ENCODE peak calls at places on chromosomes 1 and 21, in nine cellular contexts. X is stimulated activated CD4-positive, alpha-beta T cell treated with anti-CD3 and anti-CD28 coated beads, Interleukin-2, amount 100 ng/mL, for 48 hours; L is substantia nigra; C is activated CD4-positive, alpha-beta T cell treated with anti-CD3 and anti-CD28 coated beads for 24 hours; K is neuronal stem cell; R is COLO829; W is fibroblast of the aortic adventitia; U is Kasumi-1; T is right lobe of liver. Q is an unnamed sample.
A peak's percentile ranks its signal among the peaks of the same experiment; 100 is the strongest.

GRCh38 chr1:199685369-199685768 is 342.1 kb upstream of the NR5A2 start:
- DNase-seq in X (no peak), L (no peak), C (no peak), K (no peak), R (peak; percentile 72), W (peak; percentile 73), U (no peak), T (no peak), Q (no peak)

GRCh38 chr1:6867688-6868370 is 82.6 kb downstream of the CAMTA1 start:
- DNase-seq in X (no peak), L (no peak), C (no peak), K (no peak), R (no peak), W (no peak), U (no peak), T (no peak), Q (no peak)

GRCh38 chr1:47948126-47948525 is 49.1 kb downstream of the TRABD2B start:
- DNase-seq in X (no peak), L (no peak), C (no peak), K (no peak), R (no peak), W (no peak), U (no peak), T (peak; percentile 45), Q (no peak)

GRCh38 chr21:46084709-46085108 is 13.2 kb upstream of the COL6A2 start:
- DNase-seq in X (no peak), L (no peak), C (no peak), K (no peak), R (no peak), W (no peak), U (no peak), T (no peak), Q (no peak)

GRCh38 chr21:45390831-45391742 is 13.9 kb upstream of the COL18A1 start:
- DNase-seq in X (no peak), L (no peak), C (no peak), K (no peak), R (no peak), W (no peak), U (no peak), T (peak; percentile 8), Q (no peak)

GRCh38 chr1:201791775-201792166 is 37.2 kb upstream of the IPO9 start:
- DNase-seq in X (no peak), L (no peak), C (no peak), K (no peak), R (no peak), W (peak; percentile 74), U (peak; percentile 5), T (peak; percentile 38), Q (no peak)

GRCh38 chr1:165439287-165439686 is 5.6 kb downstream of the RXRG start:
- DNase-seq in X (no peak), L (no peak), C (no peak), K (no peak), R (no peak), W (no peak), U (no peak), T (no peak), Q (no peak)

GRCh38 chr1:146036241-146036989 is 14.9 kb upstream of the HJV start:
- DNase-seq in X (no peak), L (no peak), C (no peak), K (peak; percentile 59), R (no peak), W (no peak), U (peak; percentile 73), T (no peak), Q (no peak)

GRCh38 chr1:116538527-116538926 is 32.3 kb downstream of the CD58 start:
- DNase-seq in X (no peak), L (no peak), C (no peak), K (no peak), R (no peak), W (peak; percentile 21), U (no peak), T (no peak), Q (no peak)

GRCh38 chr1:160781914-160782689 is 13.9 kb upstream of the LY9 start:
- DNase-seq in X (peak; percentile 7), L (no peak), C (no peak), K (no peak), R (no peak), W (no peak), U (no peak), T (no peak), Q (no peak)

GRCh38 chr1:173163209-173163608 is 43.9 kb downstream of the TNFSF4 start:
- DNase-seq in X (no peak), L (no peak), C (no peak), K (no peak), R (no peak), W (no peak), U (no peak), T (no peak), Q (no peak)

GRCh38 chr1:166676981-166677380 is 162.3 kb upstream of the POGK start:
- DNase-seq in X (no peak), L (no peak), C (no peak), K (no peak), R (no peak), W (no peak), U (peak; percentile 5), T (no peak), Q (no peak)

GRCh38 chr1:216184281-216184680 is 239.0 kb downstream of the USH2A start:
- DNase-seq in X (no peak), L (no peak), C (no peak), K (no peak), R (peak; percentile 27), W (no peak), U (no peak), T (no peak), Q (no peak)

GRCh38 chr1:18344755-18345154 is 136.0 kb upstream of the KLHDC7A start:
- DNase-seq in X (no peak), L (no peak), C (no peak), K (no peak), R (no peak), W (no peak), U (no peak), T (no peak), Q (peak; percentile 26)

GRCh38 chr1:119674835-119675289 is 26.8 kb upstream of the ZNF697 start:
- DNase-seq in X (no peak), L (no peak), C (peak; percentile 5), K (no peak), R (no peak), W (peak; percentile 59), U (no peak), T (no peak), Q (no peak)

GRCh38 chr21:41458121-41458520 is 32.1 kb downstream of the MX1 start:
- DNase-seq in X (no peak), L (no peak), C (no peak), K (no peak), R (no peak), W (no peak), U (no peak), T (no peak), Q (no peak)

GRCh38 chr1:24946861-24947658 is 17.0 kb upstream of the RUNX3 start:
- DNase-seq in X (no peak), L (no peak), C (no peak), K (no peak), R (no peak), W (peak; percentile 18), U (no peak), T (no peak), Q (no peak)

GRCh38 chr21:42568834-42569731 is 55.4 kb downstream of the SLC37A1 start:
- DNase-seq in X (no peak), L (no peak), C (no peak), K (no peak), R (no peak), W (no peak), U (no peak), T (peak; percentile 15), Q (no peak)

GRCh38 chr1:181013144-181013543 is 9.5 kb downstream of the STX6 start:
- DNase-seq in X (no peak), L (no peak), C (no peak), K (no peak), R (no peak), W (no peak), U (peak; percentile 14), T (no peak), Q (no peak)

GRCh38 chr21:36203603-36203889 is 46.9 kb downstream of the DOP1B start:
- DNase-seq in X (peak; percentile 43), L (no peak), C (peak; percentile 28), K (no peak), R (peak; percentile 57), W (peak; percentile 78), U (peak; percentile 11), T (peak; percentile 28), Q (no peak)

GRCh38 chr1:46005594-46005993 is 126.8 kb downstream of the PIK3R3 start:
- DNase-seq in X (no peak), L (no peak), C (no peak), K (no peak), R (no peak), W (no peak), U (no peak), T (no peak), Q (no peak)

GRCh38 chr1:22343456-22344426 is 107.9 kb upstream of the ZBTB40 start:
- DNase-seq in X (no peak), L (no peak), C (no peak), K (no peak), R (no peak), W (no peak), U (no peak), T (no peak), Q (no peak)

GRCh38 chr1:150410582-150411101 is 46.7 kb downstream of the RPRD2 start:
- DNase-seq in X (no peak), L (no peak), C (no peak), K (no peak), R (peak; percentile 97), W (peak; percentile 75), U (no peak), T (peak; percentile 31), Q (no peak)

GRCh38 chr1:81559662-81560350 is 240.9 kb upstream of the ADGRL2 start:
- DNase-seq in X (no peak), L (no peak), C (no peak), K (no peak), R (no peak), W (no peak), U (peak; percentile 12), T (no peak), Q (no peak)